ENCODE peak calls at places on chromosomes 3 and 15, in five cellular contexts. J, A, M, Q and L are unnamed samples.

GRCh38 chr3:31041161-31041978 is 146.9 kb upstream of the GADL1 start:
- DNase-seq in M (peak), A (peak), J (no peak), Q (no peak), L (no peak)

GRCh38 chr15:51312754-51313390 is 25.5 kb downstream of the CYP19A1 start:
- DNase-seq in J (no peak), Q (no peak), A (peak), M (no peak), L (no peak)

GRCh38 chr15:75436861-75437260 is 14.6 kb downstream of the SIN3A start:
- DNase-seq in M (no peak), A (no peak), Q (no peak), J (no peak), L (no peak)

GRCh38 chr15:88284441-88285106 is 28.0 kb upstream of the NTRK3 start:
- DNase-seq in M (no peak), Q (no peak), J (no peak), A (no peak), L (no peak)

GRCh38 chr15:101542306-101543025 is 53.0 kb upstream of the PCSK6 start:
- DNase-seq in Q (no peak), A (no peak), M (no peak), J (no peak), L (no peak)

GRCh38 chr3:182862159-182862860 is 69.0 kb downstream of the ATP11B start:
- DNase-seq in A (no peak), M (no peak), J (no peak), Q (no peak), L (no peak)

GRCh38 chr3:191154827-191155226 is 44.2 kb upstream of the OSTN start:
- DNase-seq in J (no peak), M (no peak), A (no peak), Q (no peak), L (no peak)

GRCh38 chr3:65828706-65829105 is 210.0 kb downstream of the MAGI1 start:
- DNase-seq in Q (no peak), M (peak), J (no peak), A (peak), L (peak)

GRCh38 chr3:3038201-3038991 is 71.8 kb downstream of the IL5RA start:
- DNase-seq in A (no peak), M (no peak), J (no peak), Q (no peak), L (no peak)

GRCh38 chr3:17678116-17678741 is 64.2 kb downstream of the TBC1D5 start:
- DNase-seq in J (no peak), A (peak), M (peak), Q (no peak), L (no peak)

GRCh38 chr15:66802087-66803001 is 100.3 kb downstream of the SMAD6 start:
- DNase-seq in J (no peak), A (peak), M (peak), Q (no peak), L (no peak)

GRCh38 chr3:46850468-46850780 is 12.8 kb downstream of the MYL3 start:
- DNase-seq in Q (no peak), J (no peak), M (no peak), A (no peak), L (no peak)

GRCh38 chr3:132161608-132162007 is 126.8 kb upstream of the CPNE4 start:
- DNase-seq in J (no peak), M (no peak), Q (no peak), A (no peak), L (no peak)

GRCh38 chr3:194084284-194084683 is 51.7 kb upstream of the HES1 start:
- DNase-seq in A (no peak), M (no peak), Q (no peak), J (no peak), L (no peak)